ENCODE peak calls at places on chromosomes 6 and 20, in four cellular contexts. O is psoas muscle, G is COR-L47, Y is NCI-H510A treated with DMSO at 0.1 percent for 48 hours. I is an unnamed sample.
A peak's percentile ranks its signal among the peaks of the same experiment; 100 is the strongest.

GRCh38 chr6:24766685-24767462 is 7.9 kb upstream of the GMNN start:
- DNase-seq in O (no peak), G (peak; percentile 49), Y (peak; percentile 24), I (no peak)

GRCh38 chr6:129590408-129591022 is 119.5 kb downstream of the ARHGAP18 start:
- DNase-seq in O (no peak), G (no peak), Y (no peak), I (no peak)

GRCh38 chr20:6697228-6697972 is 70.1 kb upstream of the BMP2 start:
- DNase-seq in G (no peak), Y (no peak), O (no peak), I (no peak)

GRCh38 chr6:90107721-90108364 is 188.8 kb downstream of the BACH2 start:
- DNase-seq in G (no peak), Y (no peak), O (no peak), I (no peak)

GRCh38 chr20:17621229-17621968 is 51.5 kb downstream of the DSTN start:
- DNase-seq in Y (no peak), O (no peak), G (no peak), I (peak; percentile 6)

GRCh38 chr6:165042912-165043311 is 266.5 kb downstream of the C6orf118 start:
- DNase-seq in O (no peak), Y (no peak), G (no peak), I (no peak)

GRCh38 chr6:22880686-22881433 is 311.5 kb downstream of the HDGFL1 start:
- DNase-seq in O (no peak), Y (no peak), G (no peak), I (no peak)

GRCh38 chr6:36033935-36034334 is 6.3 kb downstream of the MAPK14 start:
- DNase-seq in O (no peak), Y (no peak), G (no peak), I (no peak)

GRCh38 chr6:52407467-52407866 is 12.7 kb upstream of the EFHC1 start:
- DNase-seq in O (no peak), G (peak; percentile 74), Y (peak; percentile 75), I (no peak)

GRCh38 chr6:1436334-1437306 is 47.2 kb downstream of the FOXF2 start:
- DNase-seq in G (peak; percentile 54), O (no peak), Y (peak; percentile 20), I (no peak)

GRCh38 chr20:44747166-44748004 is 1.7 kb downstream of the KCNK15 start:
- DNase-seq in O (peak; percentile 81), Y (peak; percentile 90), G (peak; percentile 95), I (peak; percentile 63)

GRCh38 chr20:62929051-62929538 is 2.8 kb upstream of the DIDO1 start:
- DNase-seq in O (peak; percentile 76), G (no peak), Y (no peak), I (no peak)

GRCh38 chr6:89828988-89829590 is 591 bp upstream of the CASP8AP2 start:
- DNase-seq in G (peak; percentile 53), O (no peak), Y (peak; percentile 72), I (no peak)

GRCh38 chr6:25138024-25138696 is 141.0 kb upstream of the CARMIL1 start:
- DNase-seq in O (peak; percentile 59), Y (no peak), G (peak; percentile 35), I (peak; percentile 32)

I was measured in gastrocnemius medialis.